ENCODE peak calls at places on chromosomes 1 and 21, in seven cellular contexts. One of them, this sample, is unnamed.

GRCh38 chr1:81525085-81525484 is 275.6 kb upstream of the ADGRL2 start:
- DNase-seq in aorta: no peak
- DNase-seq in lower lobe of right lung: no peak
- DNase-seq in HFF-Myc: no peak
- DNase-seq in NT2/D1: no peak
- DNase-seq in GM23248: no peak
- DNase-seq in AG09309: no peak
- DNase-seq in this sample: no peak

GRCh38 chr1:210400043-210400840 is 71.5 kb downstream of the HHAT start:
- DNase-seq in aorta: no peak
- DNase-seq in lower lobe of right lung: no peak
- DNase-seq in HFF-Myc: peak
- DNase-seq in GM23248: peak
- DNase-seq in AG09309: no peak
- DNase-seq in NT2/D1: peak
- DNase-seq in this sample: no peak

GRCh38 chr1:2229921-2230700 is 2.0 kb downstream of the SKI start:
- DNase-seq in AG09309: no peak
- DNase-seq in HFF-Myc: no peak
- DNase-seq in NT2/D1: no peak
- DNase-seq in GM23248: peak
- DNase-seq in lower lobe of right lung: peak
- DNase-seq in aorta: peak
- DNase-seq in this sample: no peak

GRCh38 chr1:93814795-93815737 is 63.9 kb downstream of the DNTTIP2 start:
- DNase-seq in aorta: no peak
- DNase-seq in AG09309: no peak
- DNase-seq in NT2/D1: no peak
- DNase-seq in HFF-Myc: no peak
- DNase-seq in GM23248: no peak
- DNase-seq in lower lobe of right lung: no peak
- DNase-seq in this sample: no peak

GRCh38 chr1:3869751-3870301 is 12.6 kb downstream of the DFFB start:
- DNase-seq in lower lobe of right lung: peak
- DNase-seq in AG09309: no peak
- DNase-seq in aorta: peak
- DNase-seq in HFF-Myc: no peak
- DNase-seq in GM23248: no peak
- DNase-seq in NT2/D1: no peak
- DNase-seq in this sample: no peak

GRCh38 chr1:202710070-202711025 is at the start of gene SYT2:
- DNase-seq in aorta: peak
- DNase-seq in AG09309: no peak
- DNase-seq in lower lobe of right lung: no peak
- DNase-seq in NT2/D1: peak
- DNase-seq in GM23248: peak
- DNase-seq in HFF-Myc: no peak
- DNase-seq in this sample: no peak

GRCh38 chr21:34617753-34618339 is 2.9 kb upstream of the RCAN1 start:
- DNase-seq in aorta: no peak
- DNase-seq in NT2/D1: no peak
- DNase-seq in GM23248: no peak
- DNase-seq in lower lobe of right lung: no peak
- DNase-seq in HFF-Myc: no peak
- DNase-seq in AG09309: no peak
- DNase-seq in this sample: no peak

GRCh38 chr1:13228343-13228781 is 2.4 kb upstream of the PRAMEF18 start:
- DNase-seq in NT2/D1: no peak
- DNase-seq in aorta: peak
- DNase-seq in HFF-Myc: no peak
- DNase-seq in AG09309: no peak
- DNase-seq in lower lobe of right lung: no peak
- DNase-seq in GM23248: peak
- DNase-seq in this sample: no peak

GRCh38 chr1:158978730-158979129 is 31.0 kb upstream of the IFI16 start:
- DNase-seq in lower lobe of right lung: no peak
- DNase-seq in aorta: no peak
- DNase-seq in GM23248: no peak
- DNase-seq in AG09309: no peak
- DNase-seq in HFF-Myc: no peak
- DNase-seq in NT2/D1: no peak
- DNase-seq in this sample: no peak

GRCh38 chr1:192849442-192849841 is 40.6 kb downstream of the RGS2 start:
- DNase-seq in HFF-Myc: no peak
- DNase-seq in lower lobe of right lung: no peak
- DNase-seq in GM23248: no peak
- DNase-seq in AG09309: no peak
- DNase-seq in NT2/D1: no peak
- DNase-seq in aorta: no peak
- DNase-seq in this sample: no peak

GRCh38 chr1:21069549-21069948 is 107.1 kb downstream of the EIF4G3 start:
- DNase-seq in HFF-Myc: peak
- DNase-seq in GM23248: peak
- DNase-seq in lower lobe of right lung: no peak
- DNase-seq in AG09309: peak
- DNase-seq in NT2/D1: no peak
- DNase-seq in aorta: no peak
- DNase-seq in this sample: peak

GRCh38 chr1:150479927-150480352 is 7.3 kb upstream of the TARS2 start:
- DNase-seq in aorta: no peak
- DNase-seq in HFF-Myc: no peak
- DNase-seq in lower lobe of right lung: no peak
- DNase-seq in NT2/D1: no peak
- DNase-seq in GM23248: no peak
- DNase-seq in AG09309: no peak
- DNase-seq in this sample: no peak

GRCh38 chr1:33578557-33579448 is 106.4 kb downstream of the ZSCAN20 start:
- DNase-seq in HFF-Myc: no peak
- DNase-seq in AG09309: no peak
- DNase-seq in GM23248: no peak
- DNase-seq in lower lobe of right lung: no peak
- DNase-seq in aorta: no peak
- DNase-seq in NT2/D1: no peak
- DNase-seq in this sample: no peak

GRCh38 chr1:100461222-100461621 is 76.7 kb upstream of the GPR88 start:
- DNase-seq in HFF-Myc: no peak
- DNase-seq in AG09309: no peak
- DNase-seq in lower lobe of right lung: no peak
- DNase-seq in GM23248: peak
- DNase-seq in NT2/D1: peak
- DNase-seq in aorta: no peak
- DNase-seq in this sample: no peak

GRCh38 chr1:25063591-25064416 is 133.7 kb upstream of the RUNX3 start:
- DNase-seq in HFF-Myc: no peak
- DNase-seq in AG09309: no peak
- DNase-seq in GM23248: no peak
- DNase-seq in lower lobe of right lung: peak
- DNase-seq in NT2/D1: no peak
- DNase-seq in aorta: peak
- DNase-seq in this sample: no peak

GRCh38 chr1:78009276-78009675 is 4.5 kb downstream of the DNAJB4 start:
- DNase-seq in GM23248: no peak
- DNase-seq in HFF-Myc: no peak
- DNase-seq in lower lobe of right lung: no peak
- DNase-seq in NT2/D1: no peak
- DNase-seq in aorta: no peak
- DNase-seq in AG09309: no peak
- DNase-seq in this sample: no peak

GRCh38 chr1:162383516-162383915 is 2.0 kb downstream of the C1orf226 start:
- DNase-seq in aorta: no peak
- DNase-seq in lower lobe of right lung: no peak
- DNase-seq in HFF-Myc: no peak
- DNase-seq in GM23248: no peak
- DNase-seq in AG09309: no peak
- DNase-seq in NT2/D1: no peak
- DNase-seq in this sample: no peak

GRCh38 chr21:36347962-36348328 is 27.9 kb downstream of the MORC3 start:
- DNase-seq in lower lobe of right lung: no peak
- DNase-seq in NT2/D1: no peak
- DNase-seq in HFF-Myc: no peak
- DNase-seq in aorta: no peak
- DNase-seq in AG09309: no peak
- DNase-seq in GM23248: peak
- DNase-seq in this sample: no peak

GRCh38 chr1:224380003-224380402 is 23.3 kb downstream of the CNIH4 start:
- DNase-seq in HFF-Myc: no peak
- DNase-seq in aorta: no peak
- DNase-seq in GM23248: no peak
- DNase-seq in AG09309: no peak
- DNase-seq in NT2/D1: no peak
- DNase-seq in lower lobe of right lung: no peak
- DNase-seq in this sample: no peak

GRCh38 chr1:161934278-161934608 is 89.4 kb downstream of the OLFML2B start:
- DNase-seq in NT2/D1: no peak
- DNase-seq in lower lobe of right lung: no peak
- DNase-seq in aorta: no peak
- DNase-seq in AG09309: no peak
- DNase-seq in GM23248: no peak
- DNase-seq in HFF-Myc: no peak
- DNase-seq in this sample: no peak

GRCh38 chr1:99217599-99217998 is 46.7 kb upstream of the PLPPR4 start:
- DNase-seq in aorta: no peak
- DNase-seq in AG09309: no peak
- DNase-seq in GM23248: no peak
- DNase-seq in NT2/D1: no peak
- DNase-seq in HFF-Myc: no peak
- DNase-seq in lower lobe of right lung: no peak
- DNase-seq in this sample: no peak

GRCh38 chr21:42193131-42193671 is 25.7 kb upstream of the ABCG1 start:
- DNase-seq in HFF-Myc: no peak
- DNase-seq in lower lobe of right lung: no peak
- DNase-seq in GM23248: no peak
- DNase-seq in NT2/D1: no peak
- DNase-seq in aorta: no peak
- DNase-seq in AG09309: no peak
- DNase-seq in this sample: no peak

GRCh38 chr1:166999090-166999489 is 10.0 kb downstream of the MAEL start:
- DNase-seq in lower lobe of right lung: no peak
- DNase-seq in GM23248: no peak
- DNase-seq in AG09309: no peak
- DNase-seq in NT2/D1: no peak
- DNase-seq in aorta: no peak
- DNase-seq in HFF-Myc: no peak
- DNase-seq in this sample: no peak
- H3K4me3 ChIP-seq in lower lobe of right lung: no peak
- H3K4me3 ChIP-seq in GM23248: no peak
- H3K4me3 ChIP-seq in AG09309: no peak
- H3K4me3 ChIP-seq in NT2/D1: no peak
- H3K4me3 ChIP-seq in aorta: no peak
- H3K4me3 ChIP-seq in HFF-Myc: no peak
- H3K4me3 ChIP-seq in this sample: no peak

DNA sequence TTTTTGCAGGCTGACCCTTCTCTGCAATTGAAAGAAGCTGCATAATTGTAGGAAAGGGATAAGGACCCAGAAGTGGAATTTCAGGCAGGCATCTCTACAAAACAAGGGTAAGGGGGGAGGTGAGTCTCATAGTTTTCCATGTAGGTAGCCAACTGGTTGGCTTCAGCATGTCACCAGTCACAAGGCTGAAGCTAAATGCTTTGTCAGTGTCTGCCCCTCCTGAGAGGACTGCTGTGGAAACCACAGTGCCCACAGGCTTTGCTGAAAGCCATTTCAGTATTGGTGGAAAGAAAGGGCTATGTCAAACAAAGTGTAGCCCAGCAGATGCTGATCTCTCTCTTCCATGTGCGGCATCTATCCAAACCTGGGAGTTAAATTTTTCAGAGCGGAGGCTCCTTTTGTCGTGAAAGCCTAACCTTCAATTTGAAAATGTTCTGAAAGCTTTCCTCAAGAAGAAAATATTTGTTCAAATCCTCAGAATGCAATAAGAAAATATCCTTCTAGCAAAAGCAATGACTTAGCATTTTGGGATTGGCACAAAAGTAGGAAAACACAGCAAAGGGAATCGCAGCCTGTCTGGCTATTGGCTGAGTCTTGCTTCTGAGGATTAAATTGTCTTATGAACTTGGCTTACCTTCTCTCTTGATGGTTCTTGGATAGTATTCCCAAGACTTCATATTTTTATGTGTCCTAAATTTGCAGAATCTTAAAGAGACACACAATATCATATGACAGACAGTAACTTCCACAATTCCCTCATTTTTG is 591.7 kb downstream of the PLPP3 start:
- DNase-seq in HFF-Myc: no peak
- DNase-seq in aorta: no peak
- DNase-seq in AG09309: no peak
- DNase-seq in GM23248: no peak
- DNase-seq in NT2/D1: peak
- DNase-seq in lower lobe of right lung: no peak
- DNase-seq in this sample: no peak
- H3K4me3 ChIP-seq in HFF-Myc: no peak
- H3K4me3 ChIP-seq in aorta: no peak
- H3K4me3 ChIP-seq in AG09309: no peak
- H3K4me3 ChIP-seq in GM23248: no peak
- H3K4me3 ChIP-seq in NT2/D1: no peak
- H3K4me3 ChIP-seq in lower lobe of right lung: no peak
- H3K4me3 ChIP-seq in this sample: no peak

GRCh38 chr1:156154317-156154749 is 948 bp downstream of the SEMA4A start:
- DNase-seq in AG09309: no peak
- DNase-seq in GM23248: no peak
- DNase-seq in aorta: no peak
- DNase-seq in lower lobe of right lung: peak
- DNase-seq in HFF-Myc: no peak
- DNase-seq in NT2/D1: no peak
- DNase-seq in this sample: no peak
- H3K4me3 ChIP-seq in AG09309: no peak
- H3K4me3 ChIP-seq in GM23248: no peak
- H3K4me3 ChIP-seq in aorta: no peak
- H3K4me3 ChIP-seq in lower lobe of right lung: peak
- H3K4me3 ChIP-seq in HFF-Myc: no peak
- H3K4me3 ChIP-seq in NT2/D1: no peak
- H3K4me3 ChIP-seq in this sample: no peak

DNA sequence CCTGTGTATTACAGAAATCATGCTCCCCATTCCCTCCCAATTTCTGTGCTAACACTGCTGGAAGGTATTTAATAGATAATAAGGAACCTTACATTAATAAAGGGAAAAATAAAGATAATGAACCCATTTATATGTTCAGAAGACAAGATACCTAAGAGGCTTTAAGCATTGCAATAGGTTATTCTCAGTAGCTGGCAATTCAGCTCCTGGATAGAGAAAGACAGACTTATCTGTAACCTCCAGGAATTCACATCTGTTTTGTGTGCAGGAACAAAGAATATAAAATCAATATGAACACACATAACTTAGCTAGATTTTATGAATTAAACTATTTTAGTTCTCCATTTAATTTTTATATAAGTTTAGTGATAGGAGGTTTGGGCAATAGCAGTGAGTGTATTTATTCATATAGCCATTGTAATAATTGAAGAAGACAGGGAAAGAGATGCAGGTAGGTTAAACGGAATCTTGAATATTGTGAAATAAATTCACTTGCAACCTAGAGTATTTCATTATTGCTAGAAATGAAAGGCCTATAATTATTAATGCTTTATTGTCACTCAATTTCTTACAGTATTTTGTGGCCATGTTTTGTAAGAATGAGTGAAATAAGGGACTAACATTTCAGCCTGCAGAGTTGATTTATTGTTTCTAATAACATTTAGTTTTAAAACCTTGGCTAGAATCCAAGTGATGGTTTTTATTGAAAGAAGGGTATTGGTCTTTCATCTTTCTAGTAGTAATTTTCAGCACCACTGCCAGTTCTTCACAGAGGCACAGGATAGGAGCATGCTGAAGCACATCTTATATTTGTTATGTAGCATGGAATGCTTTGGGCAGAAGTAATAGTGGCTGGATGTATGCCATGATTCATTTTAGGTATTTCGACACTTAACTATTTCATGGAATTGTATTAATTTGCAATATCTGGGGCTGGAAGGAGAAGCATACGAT is 1.5 kb downstream of the XPR1 start:
- DNase-seq in GM23248: peak
- DNase-seq in AG09309: no peak
- DNase-seq in NT2/D1: no peak
- DNase-seq in HFF-Myc: no peak
- DNase-seq in aorta: no peak
- DNase-seq in lower lobe of right lung: no peak
- DNase-seq in this sample: no peak
- H3K4me3 ChIP-seq in GM23248: peak
- H3K4me3 ChIP-seq in AG09309: peak
- H3K4me3 ChIP-seq in NT2/D1: peak
- H3K4me3 ChIP-seq in HFF-Myc: peak
- H3K4me3 ChIP-seq in aorta: peak
- H3K4me3 ChIP-seq in lower lobe of right lung: peak
- H3K4me3 ChIP-seq in this sample: peak

This sample was measured in skeletal muscle cell.